ENCODE peak calls at places on chromosome 7, in eight cellular contexts. K is A549, H is heart left ventricle, D is H1, X is body of pancreas, R is transverse colon, G is tibial nerve, T is IMR-90. Y is an unnamed sample. For H3K4me1, the result is how much of the 10 kb centered on the place peaks cover.

GRCh38 chr7:15557186-15557585 is 4.6 kb downstream of the AGMO start:
- DNase-seq in K (peak), H (no peak), D (no peak), X (no peak), R (no peak), G (no peak), T (no peak), Y (no peak)

GRCh38 chr7:20447021-20447420 is 116.3 kb downstream of the ITGB8 start:
- DNase-seq in K (no peak), H (no peak), D (no peak), X (no peak), R (no peak), G (no peak), T (no peak), Y (no peak)

GRCh38 chr7:54814401-54814800 is 55.4 kb upstream of the SEC61G start:
- DNase-seq in K (peak), H (no peak), D (no peak), X (no peak), R (no peak), G (no peak), T (no peak), Y (no peak)

GRCh38 chr7:3235322-3235721 is 65.7 kb upstream of the SDK1 start:
- DNase-seq in K (no peak), H (no peak), D (no peak), X (no peak), R (no peak), G (no peak), T (no peak), Y (no peak)

GRCh38 chr7:76369011-76369410 is 10.2 kb upstream of the YWHAG start:
- DNase-seq in K (peak), H (no peak), D (no peak), X (no peak), R (no peak), G (no peak), T (no peak), Y (no peak)

GRCh38 chr7:105365541-105366534 is 22.9 kb downstream of the SRPK2 start:
- DNase-seq in K (no peak), H (no peak), D (no peak), X (no peak), R (no peak), G (no peak), T (no peak), Y (peak)

GRCh38 chr7:38309555-38309954 is 36.1 kb upstream of the TARP start:
- DNase-seq in K (no peak), H (no peak), D (no peak), X (no peak), R (no peak), G (no peak), T (no peak), Y (no peak)

GRCh38 chr7:128830231-128831177 is at the start of gene FLNC:
- DNase-seq in K (no peak), H (peak), D (peak), X (peak), R (peak), G (no peak), T (peak), Y (no peak)

GRCh38 chr7:97027427-97028234 is 3.0 kb upstream of the DLX5 start:
- DNase-seq in K (peak), H (peak), D (peak), X (peak), R (peak), G (peak), T (peak), Y (peak)

GRCh38 chr7:25840209-25840792 is 311.7 kb upstream of the NFE2L3 start:
- DNase-seq in K (no peak), H (peak), D (no peak), X (no peak), R (no peak), G (no peak), T (no peak), Y (no peak)

GRCh38 chr7:14602851-14603250 is 299.7 kb downstream of the DGKB start:
- DNase-seq in K (no peak), H (no peak), D (no peak), X (no peak), R (no peak), G (no peak), T (no peak), Y (no peak)

GRCh38 chr7:106616692-106617052 is 44.3 kb downstream of the CCDC71L start:
- DNase-seq in K (no peak), H (no peak), D (no peak), X (no peak), R (no peak), G (no peak), T (peak), Y (no peak)

GRCh38 chr7:55476852-55477780 is 95.2 kb downstream of the VOPP1 start:
- DNase-seq in K (no peak), H (no peak), D (peak), X (no peak), R (no peak), G (no peak), T (no peak), Y (no peak)

GRCh38 chr7:128831178-128831993 is 1.2 kb downstream of the FLNC start:
- DNase-seq in K (no peak), H (peak), D (peak), X (no peak), R (peak), G (no peak), T (peak), Y (no peak)

GRCh38 chr7:79774150-79774549 is 320.7 kb upstream of the MAGI2 start:
- DNase-seq in K (no peak), H (no peak), D (no peak), X (no peak), R (no peak), G (no peak), T (peak), Y (no peak)

GRCh38 chr7:101557421-101557820 is 71.7 kb downstream of the MYL10 start:
- DNase-seq in K (no peak), H (no peak), D (no peak), X (peak), R (peak), G (no peak), T (no peak), Y (no peak)

GRCh38 chr7:83866587-83866986 is 217.6 kb upstream of the SEMA3E start:
- DNase-seq in K (no peak), H (no peak), D (no peak), X (no peak), R (no peak), G (no peak), T (no peak), Y (no peak)

GRCh38 chr7:148242271-148242801 is 348.2 kb upstream of the C7orf33 start:
- DNase-seq in K (peak), H (no peak), D (no peak), X (peak), R (peak), G (no peak), T (peak), Y (no peak)

GRCh38 chr7:157669768-157670345 is 333.1 kb downstream of the DNAJB6 start:
- DNase-seq in K (no peak), H (no peak), D (no peak), X (no peak), R (no peak), G (no peak), T (no peak), Y (no peak)

GRCh38 chr7:116571552-116571951 is 46.7 kb downstream of the CAV1 start:
- DNase-seq in K (peak), H (no peak), D (no peak), X (no peak), R (no peak), G (no peak), T (no peak), Y (no peak)

GRCh38 chr7:116569737-116570136 is 44.9 kb downstream of the CAV1 start:
- DNase-seq in K (peak), H (no peak), D (no peak), X (no peak), R (no peak), G (no peak), T (peak), Y (no peak)

GRCh38 chr7:116571037-116571436 is 46.2 kb downstream of the CAV1 start:
- DNase-seq in K (peak), H (no peak), D (no peak), X (no peak), R (no peak), G (no peak), T (peak), Y (no peak)

GRCh38 chr7:116572036-116572435 is 47.2 kb downstream of the CAV1 start:
- DNase-seq in K (peak), H (no peak), D (no peak), X (no peak), R (no peak), G (no peak), T (no peak), Y (no peak)

DNA sequence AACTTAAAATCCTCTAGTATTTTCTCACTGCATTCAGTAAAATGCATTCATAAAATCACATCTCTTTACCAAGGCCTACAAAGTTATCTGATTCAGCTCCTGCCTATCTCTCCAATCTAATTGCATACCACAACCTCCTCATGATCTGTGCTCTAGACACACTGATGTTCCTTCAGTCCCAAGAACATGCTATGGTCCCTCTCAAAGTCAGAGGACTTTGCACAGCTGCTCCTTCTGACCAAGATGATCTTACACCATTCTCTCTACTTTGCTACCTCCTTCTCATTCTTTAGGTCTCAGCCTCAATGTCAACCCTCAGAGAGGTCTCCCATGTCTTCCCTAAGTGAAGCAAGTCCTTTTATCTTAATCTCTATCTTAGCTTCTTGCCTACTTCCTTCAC is 45.5 kb downstream of the CAV1 start:
- DNase-seq in K (no peak), H (no peak), D (no peak), X (no peak), R (no peak), G (no peak), T (no peak), Y (no peak)
- H3K4me1 ChIP-seq in K (half or more), H (under half), D (under half), X (under half), R (under half), G (under half), T (under half), Y (under half)

GRCh38 chr7:151926336-151926712 is 29.9 kb upstream of the GALNTL5 start:
- DNase-seq in K (no peak), H (no peak), D (no peak), X (no peak), R (no peak), G (no peak), T (no peak), Y (no peak)

GRCh38 chr7:151924001-151924400 is 32.2 kb upstream of the GALNTL5 start:
- DNase-seq in K (no peak), H (no peak), D (no peak), X (no peak), R (no peak), G (no peak), T (no peak), Y (no peak)

GRCh38 chr7:151924508-151924907 is 31.7 kb upstream of the GALNTL5 start:
- DNase-seq in K (no peak), H (no peak), D (no peak), X (no peak), R (peak), G (no peak), T (no peak), Y (no peak)

GRCh38 chr7:151927011-151927410 is 29.2 kb upstream of the GALNTL5 start:
- DNase-seq in K (no peak), H (no peak), D (no peak), X (no peak), R (no peak), G (no peak), T (no peak), Y (no peak)

DNA sequence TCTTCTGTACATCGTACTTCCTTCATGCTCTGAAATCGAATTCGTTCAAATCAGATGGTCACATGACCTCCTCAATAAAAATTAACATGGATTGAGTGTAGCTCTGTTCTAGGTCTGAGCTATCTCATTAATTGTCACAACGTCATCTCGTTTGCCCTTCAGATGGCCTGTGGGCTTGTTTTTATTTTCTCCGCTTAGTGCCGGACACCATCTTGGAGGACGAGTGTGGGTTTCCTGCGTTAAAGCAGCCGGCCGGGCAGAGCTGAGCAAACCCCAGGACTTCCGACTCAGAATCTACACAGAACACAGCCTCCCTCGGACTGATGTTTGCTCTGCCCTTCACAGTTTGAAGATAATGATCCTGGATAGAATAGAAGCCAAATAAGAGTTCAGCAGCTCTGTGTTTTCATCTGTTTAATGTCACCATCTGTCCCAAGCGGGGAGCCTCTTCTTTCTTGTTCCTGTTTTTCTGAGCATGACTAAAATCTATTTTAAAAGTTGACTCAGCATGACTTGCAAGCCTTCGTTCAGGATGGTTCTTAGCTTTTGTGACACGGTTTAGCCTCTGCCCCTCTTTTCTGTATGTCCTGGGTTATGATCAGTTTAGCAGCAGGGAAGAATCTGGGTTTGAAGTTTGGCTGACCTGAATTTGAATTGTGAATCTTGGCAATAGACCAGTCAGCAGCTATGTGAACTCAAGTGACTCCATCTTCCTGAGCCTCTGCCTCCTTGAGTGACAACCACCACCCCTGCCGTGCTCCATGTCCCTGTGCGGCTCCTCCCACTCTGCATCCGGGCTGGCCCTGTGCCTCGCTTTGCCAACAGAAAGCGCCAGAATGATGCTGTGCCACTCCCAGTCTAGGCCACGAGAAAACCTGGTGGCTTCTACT is 30.6 kb upstream of the GALNTL5 start:
- DNase-seq in K (no peak), H (peak), D (no peak), X (peak), R (peak), G (no peak), T (no peak), Y (peak)
- TF ChIP-seq POLR2A in K (no peak), H (no peak), D (no peak), X (no peak), R (peak), G (no peak), T (no peak), Y (no peak)

GRCh38 chr7:24828871-24829661 is 71.8 kb upstream of the GSDME start:
- DNase-seq in K (no peak), H (no peak), D (no peak), X (no peak), R (no peak), G (no peak), T (no peak), Y (no peak)

GRCh38 chr7:24827589-24827988 is 70.3 kb upstream of the GSDME start:
- DNase-seq in K (no peak), H (no peak), D (no peak), X (no peak), R (no peak), G (no peak), T (peak), Y (no peak)

GRCh38 chr7:24831240-24831639 is 74.0 kb upstream of the GSDME start:
- DNase-seq in K (no peak), H (no peak), D (no peak), X (no peak), R (no peak), G (no peak), T (peak), Y (no peak)

GRCh38 chr7:24829787-24830186 is 72.5 kb upstream of the GSDME start:
- DNase-seq in K (no peak), H (no peak), D (no peak), X (no peak), R (no peak), G (no peak), T (peak), Y (no peak)

DNA sequence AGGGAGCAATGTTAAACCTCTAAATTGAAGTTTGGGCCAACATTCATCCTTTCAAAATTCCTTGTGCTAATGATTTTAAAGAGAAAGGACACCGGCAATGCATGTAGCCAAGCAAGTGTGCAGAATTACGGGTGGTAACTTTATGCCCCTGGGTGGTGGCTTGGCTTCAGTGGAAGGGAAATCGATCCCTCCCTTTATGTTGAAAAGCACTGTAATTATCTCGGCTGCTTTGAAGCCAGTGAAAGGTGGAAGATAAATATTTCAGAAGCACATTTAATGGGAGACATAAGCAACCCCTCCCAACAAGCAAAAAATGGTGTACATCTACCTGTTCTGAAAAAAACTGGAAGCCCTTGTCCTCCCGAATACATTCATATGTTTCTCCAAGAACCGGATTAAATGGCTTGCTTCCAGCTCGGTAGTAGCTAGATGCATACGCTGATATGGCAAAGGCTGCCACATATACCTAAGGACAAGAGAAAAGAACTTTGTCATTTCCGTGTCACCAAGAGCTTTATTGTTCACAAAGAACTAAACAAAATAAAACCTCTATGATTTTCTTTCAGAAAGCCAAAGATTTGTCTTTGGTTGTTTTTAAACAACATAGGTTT is 73.3 kb upstream of the GSDME start:
- DNase-seq in K (no peak), H (no peak), D (no peak), X (no peak), R (no peak), G (no peak), T (no peak), Y (no peak)
- H3K4me1 ChIP-seq in K (under half), H (under half), D (under half), X (under half), R (under half), G (under half), T (under half), Y (under half)

DNA sequence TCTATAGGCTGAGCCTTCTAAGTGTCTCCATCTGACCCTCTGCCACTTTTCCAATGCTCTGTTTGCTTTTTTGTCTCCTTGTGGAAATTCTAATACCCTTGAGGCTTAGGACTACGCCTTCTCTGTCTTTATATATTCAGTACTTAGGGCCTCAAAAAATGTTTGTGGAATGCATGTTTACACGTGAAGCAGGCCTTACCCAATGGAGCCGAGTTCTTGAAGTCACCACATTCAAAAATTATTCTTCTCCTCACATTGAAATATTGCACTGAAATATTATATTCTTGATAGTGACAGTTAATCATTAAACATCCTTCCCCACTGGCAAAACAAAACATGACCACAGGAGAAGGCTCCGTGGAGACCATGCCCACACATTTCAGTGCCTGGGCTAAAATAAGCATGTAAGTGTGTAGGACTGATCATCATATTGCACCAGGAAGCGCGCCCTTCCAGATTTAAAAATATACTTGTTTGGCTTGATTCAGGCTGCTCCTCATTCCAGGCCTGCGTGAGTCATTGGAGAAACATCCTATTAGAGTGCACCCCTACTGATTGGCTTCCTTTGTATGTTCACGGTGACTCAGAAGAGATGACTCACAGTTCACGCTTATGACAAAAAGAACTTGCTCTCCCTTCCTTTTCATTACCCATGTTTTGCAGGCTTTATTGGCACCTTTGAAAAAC is 307.4 kb upstream of the AOAH start:
- DNase-seq in K (peak), H (peak), D (no peak), X (peak), R (peak), G (peak), T (peak), Y (peak)
- TF ChIP-seq POLR2A in K (no peak), H (no peak), D (no peak), X (no peak), R (no peak), G (no peak), T (no peak), Y (no peak)

Y was measured in adrenal gland.